ENCODE peak calls at places on chromosome 1, in five cellular contexts. One of them, this sample, is unnamed.

GRCh38 chr1:5120559-5120958 is 466.1 kb downstream of the AJAP1 start:
- DNase-seq in activated CD4-positive, CD25-positive, alpha-beta regulatory T cell treated with anti-CD3 and anti-CD28 coated beads, Interleukin-2, amount 50 U/mL, for 72 hours: no peak
- DNase-seq in activated naive CD4-positive, alpha-beta T cell treated with anti-CD3 and anti-CD28 coated beads for 36 hours: no peak
- DNase-seq in naive B cell: no peak
- DNase-seq in type B pancreatic cell: no peak
- DNase-seq in this sample: no peak

GRCh38 chr1:34165422-34165921 is 442 bp upstream of the CSMD2 start:
- DNase-seq in activated CD4-positive, CD25-positive, alpha-beta regulatory T cell treated with anti-CD3 and anti-CD28 coated beads, Interleukin-2, amount 50 U/mL, for 72 hours: no peak
- DNase-seq in naive B cell: no peak
- DNase-seq in type B pancreatic cell: no peak
- DNase-seq in activated naive CD4-positive, alpha-beta T cell treated with anti-CD3 and anti-CD28 coated beads for 36 hours: no peak
- DNase-seq in this sample: no peak

GRCh38 chr1:55612988-55613387 is 397.8 kb upstream of the USP24 start:
- DNase-seq in activated CD4-positive, CD25-positive, alpha-beta regulatory T cell treated with anti-CD3 and anti-CD28 coated beads, Interleukin-2, amount 50 U/mL, for 72 hours: no peak
- DNase-seq in naive B cell: no peak
- DNase-seq in activated naive CD4-positive, alpha-beta T cell treated with anti-CD3 and anti-CD28 coated beads for 36 hours: no peak
- DNase-seq in type B pancreatic cell: no peak
- DNase-seq in this sample: no peak

GRCh38 chr1:28591708-28592313 is at the start of gene RAB42:
- DNase-seq in activated CD4-positive, CD25-positive, alpha-beta regulatory T cell treated with anti-CD3 and anti-CD28 coated beads, Interleukin-2, amount 50 U/mL, for 72 hours: no peak
- DNase-seq in activated naive CD4-positive, alpha-beta T cell treated with anti-CD3 and anti-CD28 coated beads for 36 hours: no peak
- DNase-seq in naive B cell: no peak
- DNase-seq in type B pancreatic cell: no peak
- DNase-seq in this sample: peak

GRCh38 chr1:156436319-156437043 is 64.1 kb downstream of the MEF2D start:
- DNase-seq in type B pancreatic cell: no peak
- DNase-seq in naive B cell: no peak
- DNase-seq in activated naive CD4-positive, alpha-beta T cell treated with anti-CD3 and anti-CD28 coated beads for 36 hours: no peak
- DNase-seq in activated CD4-positive, CD25-positive, alpha-beta regulatory T cell treated with anti-CD3 and anti-CD28 coated beads, Interleukin-2, amount 50 U/mL, for 72 hours: no peak
- DNase-seq in this sample: no peak

GRCh38 chr1:25360596-25361581 is 22.8 kb downstream of the TMEM50A start:
- DNase-seq in activated CD4-positive, CD25-positive, alpha-beta regulatory T cell treated with anti-CD3 and anti-CD28 coated beads, Interleukin-2, amount 50 U/mL, for 72 hours: no peak
- DNase-seq in activated naive CD4-positive, alpha-beta T cell treated with anti-CD3 and anti-CD28 coated beads for 36 hours: no peak
- DNase-seq in naive B cell: no peak
- DNase-seq in type B pancreatic cell: no peak
- DNase-seq in this sample: no peak

GRCh38 chr1:150508982-150509381 is 1.1 kb downstream of the ECM1 start:
- DNase-seq in activated naive CD4-positive, alpha-beta T cell treated with anti-CD3 and anti-CD28 coated beads for 36 hours: no peak
- DNase-seq in activated CD4-positive, CD25-positive, alpha-beta regulatory T cell treated with anti-CD3 and anti-CD28 coated beads, Interleukin-2, amount 50 U/mL, for 72 hours: no peak
- DNase-seq in naive B cell: no peak
- DNase-seq in type B pancreatic cell: no peak
- DNase-seq in this sample: no peak

GRCh38 chr1:218488986-218489385 is 143.8 kb downstream of the TGFB2 start:
- DNase-seq in type B pancreatic cell: no peak
- DNase-seq in activated naive CD4-positive, alpha-beta T cell treated with anti-CD3 and anti-CD28 coated beads for 36 hours: no peak
- DNase-seq in activated CD4-positive, CD25-positive, alpha-beta regulatory T cell treated with anti-CD3 and anti-CD28 coated beads, Interleukin-2, amount 50 U/mL, for 72 hours: no peak
- DNase-seq in naive B cell: no peak
- DNase-seq in this sample: no peak

GRCh38 chr1:47703161-47703825 is 265.4 kb downstream of the FOXD2 start:
- DNase-seq in activated CD4-positive, CD25-positive, alpha-beta regulatory T cell treated with anti-CD3 and anti-CD28 coated beads, Interleukin-2, amount 50 U/mL, for 72 hours: no peak
- DNase-seq in activated naive CD4-positive, alpha-beta T cell treated with anti-CD3 and anti-CD28 coated beads for 36 hours: no peak
- DNase-seq in naive B cell: no peak
- DNase-seq in type B pancreatic cell: no peak
- DNase-seq in this sample: no peak

GRCh38 chr1:112501810-112502641 is 6.7 kb upstream of the WNT2B start:
- DNase-seq in type B pancreatic cell: peak
- DNase-seq in activated naive CD4-positive, alpha-beta T cell treated with anti-CD3 and anti-CD28 coated beads for 36 hours: peak
- DNase-seq in activated CD4-positive, CD25-positive, alpha-beta regulatory T cell treated with anti-CD3 and anti-CD28 coated beads, Interleukin-2, amount 50 U/mL, for 72 hours: peak
- DNase-seq in naive B cell: peak
- DNase-seq in this sample: peak

GRCh38 chr1:205513774-205514173 is 9.3 kb downstream of the CDK18 start:
- DNase-seq in naive B cell: no peak
- DNase-seq in activated naive CD4-positive, alpha-beta T cell treated with anti-CD3 and anti-CD28 coated beads for 36 hours: no peak
- DNase-seq in type B pancreatic cell: no peak
- DNase-seq in activated CD4-positive, CD25-positive, alpha-beta regulatory T cell treated with anti-CD3 and anti-CD28 coated beads, Interleukin-2, amount 50 U/mL, for 72 hours: no peak
- DNase-seq in this sample: no peak

GRCh38 chr1:44442791-44443190 is 37.7 kb downstream of the RNF220 start:
- DNase-seq in activated naive CD4-positive, alpha-beta T cell treated with anti-CD3 and anti-CD28 coated beads for 36 hours: no peak
- DNase-seq in naive B cell: no peak
- DNase-seq in type B pancreatic cell: no peak
- DNase-seq in activated CD4-positive, CD25-positive, alpha-beta regulatory T cell treated with anti-CD3 and anti-CD28 coated beads, Interleukin-2, amount 50 U/mL, for 72 hours: no peak
- DNase-seq in this sample: no peak

GRCh38 chr1:94542088-94542671 is 621 bp upstream of the F3 start:
- DNase-seq in naive B cell: no peak
- DNase-seq in type B pancreatic cell: no peak
- DNase-seq in activated naive CD4-positive, alpha-beta T cell treated with anti-CD3 and anti-CD28 coated beads for 36 hours: peak
- DNase-seq in activated CD4-positive, CD25-positive, alpha-beta regulatory T cell treated with anti-CD3 and anti-CD28 coated beads, Interleukin-2, amount 50 U/mL, for 72 hours: no peak
- DNase-seq in this sample: no peak

This sample was measured in T-helper 9 cell.